ENCODE peak calls at places on chromosomes 11 and 22, in ten cellular contexts. K is pancreas, V is PC-3, G is left lung, E is bronchial epithelial cell, A is kidney, O is astrocyte, L is lower lobe of right lung, Q is fibroblast of pulmonary artery, U is A549. T is an unnamed sample.

GRCh38 chr11:134033696-134034491 is 35.0 kb upstream of the JAM3 start:
- DNase-seq in K (peak), V (peak), G (peak), E (peak), A (peak), O (peak), L (peak), Q (peak), U (no peak), T (peak)

GRCh38 chr11:33874910-33875490 is 16.9 kb downstream of the LMO2 start:
- DNase-seq in K (no peak), V (no peak), G (no peak), E (no peak), A (no peak), O (no peak), L (no peak), Q (no peak), U (no peak), T (no peak)

GRCh38 chr11:46808804-46809431 is 37.2 kb downstream of the CKAP5 start:
- DNase-seq in K (no peak), V (peak), G (no peak), E (peak), A (no peak), O (no peak), L (no peak), Q (peak), U (peak), T (peak)

GRCh38 chr11:17753641-17754040 is 19.1 kb downstream of the KCNC1 start:
- DNase-seq in K (no peak), V (no peak), G (no peak), E (no peak), A (peak), O (no peak), L (peak), Q (no peak), U (no peak), T (no peak)

GRCh38 chr11:21121991-21122390 is 452.6 kb downstream of the NELL1 start:
- DNase-seq in K (no peak), V (no peak), G (no peak), E (no peak), A (no peak), O (no peak), L (no peak), Q (no peak), U (no peak), T (no peak)

GRCh38 chr11:19683141-19683805 is 29.4 kb upstream of the NAV2 start:
- DNase-seq in K (no peak), V (no peak), G (no peak), E (no peak), A (peak), O (no peak), L (no peak), Q (no peak), U (no peak), T (no peak)

GRCh38 chr22:47571616-47572015 is 809.2 kb downstream of the TBC1D22A start:
- DNase-seq in K (no peak), V (no peak), G (no peak), E (no peak), A (no peak), O (no peak), L (no peak), Q (no peak), U (no peak), T (no peak)

GRCh38 chr22:33105501-33105911 is 47.3 kb upstream of the SYN3 start:
- DNase-seq in K (no peak), V (no peak), G (no peak), E (peak), A (no peak), O (peak), L (no peak), Q (peak), U (no peak), T (no peak)

GRCh38 chr22:41946360-41947180 is at the start of gene CENPM:
- DNase-seq in K (peak), V (peak), G (peak), E (peak), A (peak), O (peak), L (peak), Q (peak), U (peak), T (peak)
- TF ChIP-seq CTCF in K (no peak), V (peak), G (no peak), E (no peak), A (no peak), O (no peak), L (peak), Q (peak), U (no peak), T (peak)

GRCh38 chr11:116234989-116235567 is 537.7 kb downstream of the BUD13 start:
- DNase-seq in K (no peak), V (no peak), G (no peak), E (no peak), A (no peak), O (no peak), L (no peak), Q (no peak), U (no peak), T (no peak)
- TF ChIP-seq CTCF in K (no peak), V (no peak), G (no peak), E (no peak), A (no peak), O (no peak), L (no peak), Q (no peak), U (no peak), T (no peak)

GRCh38 chr11:62392944-62393628 is 25.7 kb upstream of the SCGB1A1 start:
- DNase-seq in K (no peak), V (peak), G (no peak), E (peak), A (no peak), O (no peak), L (no peak), Q (no peak), U (peak), T (no peak)
- TF ChIP-seq CTCF in K (no peak), V (peak), G (no peak), E (peak), A (no peak), O (no peak), L (no peak), Q (no peak), U (peak), T (peak)

GRCh38 chr11:76376746-76377558 is 4.0 kb downstream of the THAP12 start:
- DNase-seq in K (no peak), V (no peak), G (no peak), E (no peak), A (no peak), O (no peak), L (no peak), Q (no peak), U (no peak), T (no peak)

GRCh38 chr11:76379811-76380160 is 1.1 kb downstream of the THAP12 start:
- DNase-seq in K (no peak), V (no peak), G (no peak), E (no peak), A (no peak), O (no peak), L (no peak), Q (no peak), U (no peak), T (no peak)

GRCh38 chr11:76380161-76380976 is 563 bp downstream of the THAP12 start:
- DNase-seq in K (no peak), V (peak), G (peak), E (peak), A (no peak), O (no peak), L (peak), Q (peak), U (peak), T (peak)

GRCh38 chr11:76382209-76382608 is 1.1 kb downstream of the GVQW3 start:
- DNase-seq in K (no peak), V (no peak), G (no peak), E (no peak), A (no peak), O (no peak), L (no peak), Q (no peak), U (no peak), T (no peak)

GRCh38 chr11:76380977-76381719 is at the start of the genes GVQW3 and THAP12:
- DNase-seq in K (peak), V (peak), G (peak), E (peak), A (peak), O (peak), L (peak), Q (peak), U (peak), T (peak)
- TF ChIP-seq CTCF in K (no peak), V (peak), G (no peak), E (no peak), A (peak), O (no peak), L (no peak), Q (no peak), U (peak), T (no peak)

DNA sequence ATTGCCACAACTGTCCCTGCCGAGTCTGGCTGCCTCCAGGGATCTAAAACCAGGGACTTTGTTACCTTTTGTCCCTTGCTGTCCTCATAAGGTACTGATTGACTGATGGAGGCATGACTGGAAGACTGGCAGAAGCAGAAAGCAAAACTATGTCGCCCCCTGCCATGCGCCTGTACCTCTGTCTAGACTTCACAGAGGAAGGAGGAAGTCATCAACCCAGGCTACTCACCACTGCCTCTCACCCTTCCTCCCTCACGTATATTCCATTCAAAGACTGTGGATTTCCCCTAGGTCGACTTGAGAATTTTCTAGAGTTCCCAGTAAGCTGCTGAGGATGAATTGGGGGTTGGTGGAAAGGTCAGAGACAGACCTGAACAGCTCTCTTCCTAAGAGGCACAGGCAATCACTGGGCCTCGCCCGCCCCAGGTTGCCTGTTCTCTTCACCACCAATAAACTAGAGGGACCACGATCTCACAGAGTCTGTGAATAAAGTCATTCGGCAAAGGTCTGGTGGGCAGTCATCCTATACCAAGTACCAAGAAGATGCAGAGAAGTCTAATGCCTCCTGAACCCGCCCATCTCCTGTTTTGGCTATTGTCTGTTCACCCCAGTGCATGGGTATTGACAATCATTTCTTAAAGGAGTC is 27.5 kb upstream of the CHST1 start:
- DNase-seq in K (no peak), V (no peak), G (no peak), E (no peak), A (no peak), O (no peak), L (no peak), Q (no peak), U (no peak), T (no peak)
- TF ChIP-seq CTCF in K (no peak), V (no peak), G (no peak), E (no peak), A (no peak), O (no peak), L (no peak), Q (no peak), U (no peak), T (no peak)

GRCh38 chr11:112511906-112512305 is 251.2 kb upstream of the PLET1 start:
- DNase-seq in K (no peak), V (no peak), G (no peak), E (no peak), A (no peak), O (no peak), L (no peak), Q (no peak), U (no peak), T (no peak)

GRCh38 chr11:112513936-112514716 is 253.5 kb upstream of the PLET1 start:
- DNase-seq in K (no peak), V (no peak), G (no peak), E (no peak), A (no peak), O (no peak), L (no peak), Q (no peak), U (no peak), T (no peak)

GRCh38 chr11:112509300-112509699 is 248.6 kb upstream of the PLET1 start:
- DNase-seq in K (no peak), V (no peak), G (no peak), E (no peak), A (no peak), O (no peak), L (no peak), Q (no peak), U (no peak), T (no peak)

GRCh38 chr11:112513417-112513816 is 252.8 kb upstream of the PLET1 start:
- DNase-seq in K (no peak), V (no peak), G (no peak), E (no peak), A (no peak), O (no peak), L (no peak), Q (no peak), U (no peak), T (no peak)

GRCh38 chr11:112511271-112511670 is 250.6 kb upstream of the PLET1 start:
- DNase-seq in K (no peak), V (no peak), G (no peak), E (peak), A (no peak), O (no peak), L (no peak), Q (no peak), U (no peak), T (no peak)
- TF ChIP-seq CTCF in K (no peak), V (no peak), G (no peak), E (peak), A (no peak), O (no peak), L (no peak), Q (no peak), U (no peak), T (no peak)

DNA sequence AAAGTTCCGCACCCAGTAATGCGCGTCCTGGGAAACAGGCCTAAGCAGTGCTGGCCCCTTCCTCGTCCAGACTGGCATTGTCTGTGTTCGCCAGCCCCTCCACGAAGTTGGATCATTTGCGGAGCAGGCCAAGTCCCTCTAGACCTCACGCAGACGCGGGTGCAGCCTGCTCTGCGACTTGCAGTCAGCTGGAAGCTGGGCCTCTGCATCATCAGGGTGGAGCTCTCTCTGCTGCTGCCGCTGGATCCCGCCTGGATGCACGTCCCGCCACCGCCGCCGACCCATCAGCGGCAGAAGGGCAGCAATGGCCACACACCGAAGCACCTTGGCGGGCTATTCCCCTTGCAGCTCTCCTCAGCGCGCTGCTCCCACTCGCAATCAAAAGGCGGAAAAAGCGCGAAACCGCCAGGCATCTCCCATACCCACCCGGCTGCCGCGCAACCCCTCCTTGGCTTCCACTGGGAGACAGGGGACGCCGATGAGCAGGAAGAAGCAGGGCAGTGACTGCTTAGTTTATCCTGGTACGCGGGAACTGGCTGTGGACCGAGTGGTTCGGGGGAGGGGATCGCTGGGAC is 34.1 kb upstream of the GLYATL1 start:
- DNase-seq in K (no peak), V (peak), G (no peak), E (peak), A (no peak), O (peak), L (peak), Q (peak), U (no peak), T (peak)
- TF ChIP-seq CTCF in K (no peak), V (no peak), G (no peak), E (no peak), A (peak), O (no peak), L (no peak), Q (peak), U (no peak), T (no peak)

GRCh38 chr22:41092023-41092817 is at the start of gene EP300:
- DNase-seq in K (peak), V (peak), G (peak), E (peak), A (peak), O (peak), L (peak), Q (peak), U (peak), T (peak)

GRCh38 chr22:41096391-41096790 is 4.0 kb downstream of the EP300 start:
- DNase-seq in K (no peak), V (no peak), G (no peak), E (no peak), A (no peak), O (no peak), L (no peak), Q (no peak), U (no peak), T (no peak)

GRCh38 chr22:41094036-41094435 is 1.6 kb downstream of the EP300 start:
- DNase-seq in K (no peak), V (peak), G (no peak), E (peak), A (no peak), O (peak), L (no peak), Q (peak), U (no peak), T (peak)

GRCh38 chr22:41091139-41092022 is 1.0 kb upstream of the EP300 start:
- DNase-seq in K (peak), V (peak), G (peak), E (peak), A (peak), O (peak), L (peak), Q (peak), U (peak), T (peak)

GRCh38 chr22:41092847-41093371 is 517 bp downstream of the EP300 start:
- DNase-seq in K (peak), V (peak), G (peak), E (peak), A (no peak), O (peak), L (peak), Q (peak), U (peak), T (peak)
- TF ChIP-seq CTCF in K (no peak), V (no peak), G (no peak), E (no peak), A (no peak), O (no peak), L (no peak), Q (no peak), U (no peak), T (no peak)

T was measured in HFFc6.